ENCODE peak calls at places on chromosomes 7 and 10, in ten cellular contexts. E, W, Y, K, S, P, X, J, R and N are unnamed samples.

GRCh38 chr7:138257459-138258193 is 181.4 kb downstream of the AKR1D1 start:
- DNase-seq in S (no peak), K (no peak), P (no peak), J (no peak), Y (no peak), W (no peak), E (no peak), R (no peak), X (no peak), N (no peak)

GRCh38 chr7:44284881-44285541 is 40.4 kb downstream of the CAMK2B start:
- DNase-seq in E (no peak), K (no peak), Y (no peak), P (peak; percentile 12), J (no peak), S (no peak), W (no peak), R (no peak), X (no peak), N (no peak)

GRCh38 chr7:46003896-46004875 is 83.1 kb upstream of the IGFBP3 start:
- DNase-seq in J (peak; percentile 23), S (no peak), W (no peak), P (no peak), K (no peak), R (no peak), E (no peak), X (peak; percentile 79), Y (no peak), N (no peak)

GRCh38 chr10:44975487-44976331 is 2.9 kb downstream of the DEPP1 start:
- DNase-seq in P (peak; percentile 43), W (no peak), X (peak; percentile 49), E (no peak), K (no peak), J (no peak), S (peak; percentile 42), Y (no peak), R (peak; percentile 55), N (no peak)

GRCh38 chr10:46216836-46217748 is 69.7 kb upstream of the ANTXRL start:
- DNase-seq in J (no peak), K (no peak), E (no peak), R (no peak), X (no peak), S (no peak), Y (no peak), W (no peak), P (no peak), N (no peak)

GRCh38 chr10:100996678-100997363 is 2.8 kb upstream of the LZTS2 start:
- DNase-seq in Y (no peak), K (peak; percentile 52), X (no peak), P (peak; percentile 65), R (no peak), W (no peak), J (no peak), S (no peak), E (no peak), N (peak; percentile 48)

GRCh38 chr7:120170849-120171248 is 102.1 kb upstream of the KCND2 start:
- DNase-seq in P (no peak), K (no peak), J (no peak), Y (no peak), E (no peak), W (no peak), S (no peak), R (no peak), X (no peak), N (no peak)

GRCh38 chr7:157690058-157690832 is 353.4 kb downstream of the DNAJB6 start:
- DNase-seq in X (no peak), W (no peak), Y (no peak), K (no peak), J (no peak), S (no peak), P (no peak), E (peak; percentile 40), R (peak; percentile 42), N (no peak)

GRCh38 chr10:125004571-125005311 is 62.8 kb downstream of the ZRANB1 start:
- DNase-seq in E (no peak), P (no peak), J (no peak), R (no peak), K (no peak), W (no peak), S (no peak), X (no peak), Y (no peak), N (no peak)

GRCh38 chr10:110992011-110992800 is 72.8 kb downstream of the SHOC2 start:
- DNase-seq in X (peak; percentile 13), Y (no peak), R (no peak), K (no peak), W (no peak), E (no peak), P (no peak), J (no peak), S (no peak), N (no peak)

GRCh38 chr7:49892473-49892872 is 119.0 kb downstream of the VWC2 start:
- DNase-seq in E (no peak), S (peak; percentile 53), Y (no peak), R (no peak), K (no peak), J (no peak), P (no peak), X (no peak), W (no peak), N (no peak)

GRCh38 chr7:128454808-128455555 is 696 bp upstream of the HILPDA start:
- DNase-seq in P (no peak), R (no peak), W (no peak), S (no peak), J (peak; percentile 15), X (peak; percentile 74), E (no peak), K (no peak), Y (no peak), N (no peak)

GRCh38 chr7:12728192-12728538 is 40.7 kb downstream of the ARL4A start:
- DNase-seq in Y (no peak), S (no peak), W (no peak), R (no peak), K (no peak), E (no peak), X (no peak), J (no peak), P (no peak), N (no peak)

GRCh38 chr10:48772059-48772458 is 87.4 kb downstream of the WDFY4 start:
- DNase-seq in X (no peak), W (no peak), R (no peak), K (no peak), P (no peak), E (no peak), Y (no peak), S (no peak), J (no peak), N (no peak)

GRCh38 chr7:92423646-92424045 is 23.6 kb upstream of the GATAD1 start:
- DNase-seq in R (no peak), K (no peak), X (no peak), J (no peak), Y (no peak), W (no peak), P (no peak), S (no peak), E (no peak), N (no peak)

GRCh38 chr10:571643-572042 is 117.8 kb downstream of the DIP2C start:
- DNase-seq in W (no peak), S (no peak), K (no peak), P (no peak), Y (no peak), R (no peak), J (no peak), X (peak; percentile 77), E (no peak), N (no peak)

GRCh38 chr7:71695189-71695588 is 563.2 kb downstream of the GALNT17 start:
- DNase-seq in E (no peak), W (no peak), R (no peak), S (no peak), Y (no peak), J (no peak), P (peak; percentile 49), K (no peak), X (no peak), N (no peak)

GRCh38 chr7:137343483-137343841 is at the start of gene PTN:
- DNase-seq in Y (no peak), P (peak; percentile 56), X (peak; percentile 32), J (peak; percentile 47), S (peak; percentile 30), K (no peak), W (peak; percentile 54), R (peak; percentile 35), E (peak; percentile 43), N (peak; percentile 38)

GRCh38 chr7:132485600-132486594 is 90.4 kb downstream of the PLXNA4 start:
- DNase-seq in J (no peak), R (no peak), W (no peak), K (no peak), E (no peak), S (no peak), Y (no peak), X (no peak), P (peak; percentile 45), N (peak; percentile 70)

GRCh38 chr7:111126987-111127386 is 36.1 kb downstream of the LRRN3 start:
- DNase-seq in K (no peak), X (peak; percentile 18), Y (no peak), W (no peak), R (no peak), S (no peak), E (no peak), J (no peak), P (no peak), N (no peak)

GRCh38 chr7:107430057-107430456 is 39.8 kb upstream of the GPR22 start:
- DNase-seq in W (no peak), E (no peak), X (no peak), P (no peak), R (no peak), J (no peak), S (no peak), Y (no peak), K (no peak), N (no peak)

GRCh38 chr7:111647881-111648280 is 85.6 kb upstream of the IMMP2L start:
- DNase-seq in J (no peak), W (no peak), P (no peak), K (no peak), E (no peak), X (peak; percentile 75), R (no peak), S (no peak), Y (no peak), N (no peak)